ENCODE peak calls at places on chromosome 9, in eight cellular contexts. R is BE2C, H is neural crest cell, N is LoVo, K is GM23248, C is endothelial cell, P is DMS153, L is left kidney. M is an unnamed sample.

GRCh38 chr9:113350338-113350672 is 964 bp downstream of the BSPRY start:
- DNase-seq in R (peak), H (no peak), N (no peak), K (no peak), C (no peak), P (no peak), L (no peak), M (no peak)

GRCh38 chr9:99595796-99596195 is 225.9 kb upstream of the NR4A3 start:
- DNase-seq in R (no peak), H (no peak), N (no peak), K (no peak), C (no peak), P (no peak), L (no peak), M (no peak)

GRCh38 chr9:127506814-127507750 is 55.8 kb downstream of the LRSAM1 start:
- DNase-seq in R (peak), H (no peak), N (no peak), K (no peak), C (no peak), P (no peak), L (no peak), M (no peak)

GRCh38 chr9:107465467-107466451 is 23.8 kb downstream of the KLF4 start:
- DNase-seq in R (peak), H (peak), N (peak), K (peak), C (peak), P (no peak), L (peak), M (no peak)

GRCh38 chr9:79686381-79687130 is 114.8 kb downstream of the TLE4 start:
- DNase-seq in R (no peak), H (no peak), N (no peak), K (peak), C (no peak), P (no peak), L (no peak), M (no peak)

GRCh38 chr9:34591091-34591910 is 1.8 kb upstream of the CNTFR start:
- DNase-seq in R (peak), H (peak), N (peak), K (peak), C (peak), P (peak), L (peak), M (peak)

GRCh38 chr9:38713426-38713825 is 6.5 kb downstream of the FAM240B start:
- DNase-seq in R (no peak), H (no peak), N (no peak), K (peak), C (no peak), P (no peak), L (no peak), M (no peak)

GRCh38 chr9:27870404-27870803 is 297.1 kb upstream of the C9orf72 start:
- DNase-seq in R (no peak), H (no peak), N (no peak), K (no peak), C (no peak), P (no peak), L (no peak), M (no peak)

GRCh38 chr9:109781086-109781485 is 1.1 kb downstream of the PALM2AKAP2 start:
- DNase-seq in R (no peak), H (no peak), N (no peak), K (peak), C (no peak), P (no peak), L (no peak), M (no peak)

GRCh38 chr9:36874921-36875320 is 159.1 kb downstream of the PAX5 start:
- DNase-seq in R (no peak), H (no peak), N (no peak), K (peak), C (no peak), P (no peak), L (no peak), M (no peak)

M was measured in HuH-7.5.